ENCODE peak calls at places on chromosome 1, in seven cellular contexts. J is cardiac muscle cell, P is HT-29, B is neural progenitor cell, Y is ELR, F is NCI-H460, Z is A172. O is an unnamed sample.

GRCh38 chr1:36585760-36586072 is 103.0 kb upstream of the CSF3R start:
- DNase-seq in Z (no peak), B (no peak), Y (no peak), F (no peak), P (no peak), J (no peak), O (peak; percentile 10)

GRCh38 chr1:24052119-24052695 is 59.7 kb downstream of the MYOM3 start:
- DNase-seq in J (peak; percentile 10), B (no peak), F (no peak), P (no peak), Z (no peak), Y (no peak), O (no peak)

GRCh38 chr1:235275836-235276235 is 52.1 kb downstream of the ARID4B start:
- DNase-seq in Y (no peak), Z (no peak), J (no peak), F (no peak), B (no peak), P (no peak), O (no peak)

GRCh38 chr1:25825605-25826004 is 5.9 kb downstream of the MTFR1L start:
- DNase-seq in J (no peak), Y (peak; percentile 29), Z (no peak), F (no peak), P (no peak), B (no peak), O (no peak)

GRCh38 chr1:162627662-162628296 is 4.5 kb upstream of the DDR2 start:
- DNase-seq in F (peak; percentile 29), Z (peak; percentile 45), J (peak; percentile 60), P (peak; percentile 44), Y (peak; percentile 69), B (peak; percentile 37), O (no peak)

GRCh38 chr1:23149110-23149509 is 19.5 kb downstream of the LUZP1 start:
- DNase-seq in B (no peak), P (peak; percentile 76), J (no peak), F (no peak), Z (no peak), Y (no peak), O (no peak)

GRCh38 chr1:29304025-29304684 is 67.8 kb downstream of the PTPRU start:
- DNase-seq in Y (no peak), Z (no peak), B (no peak), F (no peak), J (no peak), P (no peak), O (no peak)

GRCh38 chr1:221723018-221723917 is 18.6 kb downstream of the DUSP10 start:
- DNase-seq in F (no peak), J (no peak), Y (peak; percentile 68), B (no peak), Z (peak; percentile 38), P (no peak), O (no peak)